ENCODE peak calls at places on chromosomes 16 and 17, in seven cellular contexts. X is GM06990, N is fibroblast of lung, G is ascending aorta, J is brain microvascular endothelial cell, M is SJCRH30, Q is heart right ventricle. R is an unnamed sample.

GRCh38 chr17:74130841-74131240 is 72.6 kb upstream of the RPL38 start:
- DNase-seq in Q (no peak), J (no peak), M (no peak), G (no peak), N (no peak), X (no peak), R (no peak)

GRCh38 chr17:65495255-65496060 is 66.0 kb downstream of the AXIN2 start:
- DNase-seq in N (peak), M (no peak), J (no peak), X (no peak), G (peak), Q (no peak), R (no peak)

GRCh38 chr16:69112285-69113129 is 7.1 kb downstream of the HAS3 start:
- DNase-seq in X (no peak), J (peak), Q (peak), N (no peak), M (peak), G (no peak), R (no peak)

GRCh38 chr16:22782299-22782698 is 31.7 kb upstream of the HS3ST2 start:
- DNase-seq in N (no peak), J (no peak), X (no peak), M (no peak), Q (no peak), G (no peak), R (no peak)

GRCh38 chr17:38463451-38463858 is 35.2 kb downstream of the ARHGAP23 start:
- DNase-seq in G (peak), N (no peak), M (no peak), X (no peak), J (no peak), Q (peak), R (no peak)

GRCh38 chr17:79023886-79024771 is at the start of gene C1QTNF1:
- DNase-seq in Q (peak), N (no peak), J (no peak), M (peak), X (no peak), G (peak), R (no peak)

GRCh38 chr17:9880582-9880999 is 24.5 kb downstream of the RCVRN start:
- DNase-seq in X (peak), M (no peak), Q (no peak), G (no peak), J (no peak), N (peak), R (no peak)

GRCh38 chr17:44363613-44364159 is at the start of gene FAM171A2:
- DNase-seq in X (peak), N (peak), Q (no peak), G (no peak), J (no peak), M (peak), R (no peak)

GRCh38 chr16:86751081-86752030 is 173.0 kb downstream of the FOXL1 start:
- DNase-seq in G (peak), N (peak), X (no peak), Q (no peak), M (no peak), J (peak), R (peak)

GRCh38 chr17:44065668-44066203 is 735 bp downstream of the LSM12 start:
- DNase-seq in N (no peak), X (no peak), Q (no peak), M (no peak), J (no peak), G (no peak), R (no peak)

GRCh38 chr17:8939496-8940334 is 25.8 kb downstream of the PIK3R5 start:
- DNase-seq in Q (no peak), N (no peak), X (peak), M (no peak), J (no peak), G (no peak), R (no peak)

GRCh38 chr17:56499799-56500388 is 93.6 kb upstream of the NOG start:
- DNase-seq in N (peak), X (no peak), J (peak), M (peak), G (no peak), Q (no peak), R (no peak)

GRCh38 chr17:50882851-50883250 is 16.7 kb upstream of the TOB1 start:
- DNase-seq in N (peak), Q (no peak), G (no peak), J (peak), X (no peak), M (no peak), R (no peak)

GRCh38 chr17:29256735-29257466 is 10.2 kb downstream of the CRYBA1 start:
- DNase-seq in Q (no peak), N (peak), J (no peak), X (no peak), M (no peak), G (no peak), R (no peak)

GRCh38 chr17:49723423-49723822 is 15.7 kb upstream of the SLC35B1 start:
- DNase-seq in M (peak), J (no peak), X (no peak), N (no peak), Q (peak), G (no peak), R (peak)

GRCh38 chr16:83247767-83248372 is 559.9 kb upstream of the HSBP1 start:
- DNase-seq in Q (no peak), X (no peak), M (no peak), J (no peak), N (no peak), G (no peak), R (no peak)

GRCh38 chr17:37518816-37519215 is 29.1 kb downstream of the DUSP14 start:
- DNase-seq in J (no peak), M (no peak), X (no peak), Q (no peak), G (no peak), N (no peak), R (no peak)

GRCh38 chr17:42676424-42677011 is at the start of gene PLEKHH3:
- DNase-seq in Q (no peak), N (peak), J (no peak), M (peak), X (no peak), G (peak), R (no peak)

GRCh38 chr17:59377410-59377809 is 46.0 kb downstream of the YPEL2 start:
- DNase-seq in X (no peak), N (peak), J (no peak), G (no peak), Q (no peak), M (no peak), R (no peak)

GRCh38 chr17:7015587-7016020 is 3.2 kb downstream of the RNASEK start:
- DNase-seq in N (no peak), X (no peak), Q (no peak), J (no peak), M (no peak), G (peak), R (no peak)
- H3K4me3 ChIP-seq in N (peak), X (peak), Q (peak), J (peak), M (peak), G (peak), R (peak)

DNA sequence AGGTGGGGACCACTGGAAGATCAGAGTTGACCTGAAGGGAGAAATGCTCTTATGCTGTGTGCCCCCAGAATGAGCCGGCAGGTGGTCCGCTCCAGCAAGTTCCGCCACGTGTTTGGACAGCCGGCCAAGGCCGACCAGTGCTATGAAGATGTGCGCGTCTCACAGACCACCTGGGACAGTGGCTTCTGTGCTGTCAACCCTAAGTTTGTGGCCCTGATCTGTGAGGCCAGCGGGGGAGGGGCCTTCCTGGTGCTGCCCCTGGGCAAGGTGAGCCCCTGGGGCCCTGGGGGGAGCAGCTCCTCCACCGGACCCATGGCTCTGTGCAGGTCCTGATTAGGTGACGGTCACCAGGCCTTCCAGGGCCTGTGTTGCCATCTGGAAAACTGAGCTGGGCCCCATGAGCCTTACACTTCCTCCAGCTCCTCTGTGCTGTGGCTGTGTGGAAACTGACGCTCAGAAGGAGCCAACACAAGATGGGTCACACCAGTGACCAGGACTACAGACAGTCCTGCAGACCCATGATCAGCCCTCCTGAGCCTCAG is 1.8 kb downstream of the CORO1A start:
- DNase-seq in M (no peak), J (no peak), Q (peak), X (no peak), G (no peak), N (no peak), R (no peak)
- H3K4me3 ChIP-seq in M (no peak), J (no peak), Q (peak), X (peak), G (peak), N (no peak), R (no peak)

DNA sequence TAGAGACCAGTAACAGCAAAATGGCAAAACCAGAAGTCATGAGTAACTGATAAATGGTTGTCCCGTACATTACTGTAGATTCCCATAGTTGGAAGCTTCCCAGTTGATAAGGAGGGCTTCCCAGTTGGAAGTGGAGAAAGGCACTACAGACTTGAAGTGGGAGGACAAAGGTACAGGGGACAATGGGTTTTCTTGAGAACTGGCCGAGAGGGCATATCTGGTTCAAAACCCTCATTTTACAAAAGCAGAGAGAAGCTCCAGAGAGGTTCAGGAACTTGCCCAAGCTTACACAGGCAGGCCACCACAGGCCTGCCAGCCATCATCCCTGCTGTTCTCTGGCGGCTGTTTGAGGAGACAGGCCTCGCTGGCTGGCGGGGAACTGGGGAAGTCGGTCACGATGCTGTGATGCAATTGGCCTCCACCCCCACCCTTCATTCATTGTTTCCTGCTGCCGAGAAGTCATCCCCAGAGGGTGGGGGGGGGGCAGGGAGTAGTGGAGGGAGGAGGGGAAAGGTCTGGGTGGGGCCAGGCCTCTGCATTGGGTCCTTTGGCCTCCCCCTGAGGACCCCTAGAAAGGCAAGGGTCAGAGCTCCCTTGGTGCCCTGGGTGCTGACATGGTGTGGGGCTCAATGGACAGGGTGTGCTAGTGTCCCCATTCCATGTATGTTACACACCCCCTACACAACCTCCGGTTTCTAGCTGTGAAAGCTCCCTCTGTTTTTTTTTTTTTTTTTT is 3.0 kb downstream of the UBALD2 start:
- DNase-seq in N (peak), G (peak), M (no peak), Q (peak), J (peak), X (peak), R (no peak)
- H3K4me3 ChIP-seq in N (peak), G (peak), M (no peak), Q (peak), J (peak), X (peak), R (no peak)

GRCh38 chr17:81403671-81404534 is 8.6 kb downstream of the BAHCC1 start:
- DNase-seq in M (no peak), J (no peak), G (peak), N (no peak), X (no peak), Q (no peak), R (no peak)
- H3K4me3 ChIP-seq in M (no peak), J (peak), G (peak), N (no peak), X (no peak), Q (peak), R (peak)

GRCh38 chr16:87806246-87806607 is 40.4 kb upstream of the KLHDC4 start:
- DNase-seq in J (no peak), G (no peak), M (no peak), Q (no peak), X (no peak), N (peak), R (no peak)

GRCh38 chr16:87809150-87809902 is 43.5 kb upstream of the KLHDC4 start:
- DNase-seq in X (peak), G (no peak), N (peak), M (peak), Q (no peak), J (no peak), R (no peak)

GRCh38 chr16:87808108-87808507 is 42.3 kb upstream of the KLHDC4 start:
- DNase-seq in N (no peak), X (no peak), G (no peak), M (no peak), J (no peak), Q (no peak), R (no peak)

GRCh38 chr16:87803385-87803784 is 37.6 kb upstream of the KLHDC4 start:
- DNase-seq in X (no peak), Q (no peak), N (no peak), G (no peak), M (no peak), J (no peak), R (no peak)

GRCh38 chr16:87806608-87807546 is 41.1 kb upstream of the KLHDC4 start:
- DNase-seq in G (peak), Q (peak), X (peak), J (peak), M (peak), N (peak), R (peak)
- H3K4me3 ChIP-seq in G (peak), Q (peak), X (peak), J (peak), M (peak), N (peak), R (peak)

DNA sequence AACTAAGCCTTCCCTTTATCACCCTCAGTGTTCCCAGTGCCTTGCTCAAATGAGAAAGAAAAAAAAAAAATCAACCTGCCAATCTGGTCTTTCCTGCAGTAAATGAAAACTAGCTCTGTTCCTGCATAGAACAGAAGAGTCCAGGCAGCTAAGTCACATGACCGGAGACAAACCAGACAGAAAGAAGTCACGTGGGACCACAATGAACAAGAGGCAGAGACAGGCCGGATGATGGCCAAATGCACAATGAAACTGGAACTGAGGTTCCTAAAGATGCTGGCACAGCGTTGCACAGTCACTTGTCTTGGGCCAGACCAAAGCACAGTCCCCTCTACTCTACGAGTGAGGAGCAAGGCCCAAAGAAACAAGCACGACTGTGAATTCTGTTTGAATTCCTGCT is 172.5 kb downstream of the GRIN2A start:
- DNase-seq in J (no peak), N (no peak), X (no peak), G (no peak), M (no peak), Q (no peak), R (no peak)
- H3K4me3 ChIP-seq in J (no peak), N (no peak), X (no peak), G (no peak), M (no peak), Q (no peak), R (no peak)

DNA sequence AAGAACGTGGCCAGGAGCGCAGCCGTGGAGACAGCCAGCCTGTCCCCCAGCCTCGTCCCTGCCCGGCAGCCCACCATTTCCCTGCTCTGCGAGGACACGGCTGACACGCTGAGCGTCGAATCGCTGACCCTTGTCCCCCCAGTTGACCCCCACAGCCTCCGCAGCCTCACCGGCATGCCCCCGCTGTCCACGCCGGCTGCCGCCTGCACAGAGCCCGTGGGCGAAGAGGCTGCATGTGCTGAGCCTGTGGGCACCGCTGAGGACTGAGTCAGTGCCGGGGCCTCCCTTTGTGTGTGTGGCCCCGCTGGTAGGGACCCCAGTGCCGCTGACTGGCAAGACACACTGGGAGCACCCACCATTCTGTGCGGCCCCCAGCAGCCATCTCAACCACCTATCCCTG is 77.6 kb downstream of the SOCS1 start:
- DNase-seq in G (no peak), Q (no peak), J (no peak), N (no peak), X (no peak), M (no peak), R (no peak)
- H3K4me3 ChIP-seq in G (no peak), Q (no peak), J (no peak), N (no peak), X (no peak), M (no peak), R (no peak)

GRCh38 chr16:85627835-85628556 is 14.9 kb downstream of the GSE1 start:
- DNase-seq in N (no peak), G (no peak), M (no peak), J (no peak), X (no peak), Q (peak), R (no peak)

GRCh38 chr16:85631230-85631629 is 18.1 kb downstream of the GSE1 start:
- DNase-seq in X (no peak), N (no peak), G (no peak), M (no peak), J (no peak), Q (no peak), R (no peak)

GRCh38 chr16:85628651-85629050 is 15.5 kb downstream of the GSE1 start:
- DNase-seq in J (no peak), N (no peak), M (no peak), Q (no peak), G (no peak), X (no peak), R (no peak)

GRCh38 chr16:85629326-85629725 is 16.2 kb downstream of the GSE1 start:
- DNase-seq in X (no peak), M (no peak), J (no peak), N (no peak), G (no peak), Q (no peak), R (no peak)

DNA sequence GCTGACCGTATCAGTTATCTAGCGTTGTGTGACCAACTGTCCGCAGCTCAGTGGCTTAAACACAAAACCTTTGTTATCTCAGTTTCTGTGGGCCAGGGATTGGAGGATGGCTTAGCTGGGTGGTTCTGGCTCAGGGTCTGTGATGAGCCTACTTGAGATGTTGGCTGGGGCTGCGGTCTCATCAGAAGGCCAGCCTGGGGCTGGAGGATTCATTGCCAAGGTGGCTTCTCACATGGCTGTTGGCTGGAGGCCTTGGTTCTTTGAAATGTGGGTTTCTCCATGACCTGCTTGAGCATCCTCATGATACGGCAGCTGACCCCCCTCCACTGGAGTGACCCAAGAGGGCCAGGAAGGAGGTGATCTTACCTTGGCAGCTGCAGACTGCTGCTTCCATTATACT is 16.7 kb downstream of the GSE1 start:
- DNase-seq in G (no peak), M (no peak), J (no peak), X (no peak), N (no peak), Q (no peak), R (no peak)
- H3K4me3 ChIP-seq in G (no peak), M (no peak), J (no peak), X (no peak), N (no peak), Q (no peak), R (no peak)

DNA sequence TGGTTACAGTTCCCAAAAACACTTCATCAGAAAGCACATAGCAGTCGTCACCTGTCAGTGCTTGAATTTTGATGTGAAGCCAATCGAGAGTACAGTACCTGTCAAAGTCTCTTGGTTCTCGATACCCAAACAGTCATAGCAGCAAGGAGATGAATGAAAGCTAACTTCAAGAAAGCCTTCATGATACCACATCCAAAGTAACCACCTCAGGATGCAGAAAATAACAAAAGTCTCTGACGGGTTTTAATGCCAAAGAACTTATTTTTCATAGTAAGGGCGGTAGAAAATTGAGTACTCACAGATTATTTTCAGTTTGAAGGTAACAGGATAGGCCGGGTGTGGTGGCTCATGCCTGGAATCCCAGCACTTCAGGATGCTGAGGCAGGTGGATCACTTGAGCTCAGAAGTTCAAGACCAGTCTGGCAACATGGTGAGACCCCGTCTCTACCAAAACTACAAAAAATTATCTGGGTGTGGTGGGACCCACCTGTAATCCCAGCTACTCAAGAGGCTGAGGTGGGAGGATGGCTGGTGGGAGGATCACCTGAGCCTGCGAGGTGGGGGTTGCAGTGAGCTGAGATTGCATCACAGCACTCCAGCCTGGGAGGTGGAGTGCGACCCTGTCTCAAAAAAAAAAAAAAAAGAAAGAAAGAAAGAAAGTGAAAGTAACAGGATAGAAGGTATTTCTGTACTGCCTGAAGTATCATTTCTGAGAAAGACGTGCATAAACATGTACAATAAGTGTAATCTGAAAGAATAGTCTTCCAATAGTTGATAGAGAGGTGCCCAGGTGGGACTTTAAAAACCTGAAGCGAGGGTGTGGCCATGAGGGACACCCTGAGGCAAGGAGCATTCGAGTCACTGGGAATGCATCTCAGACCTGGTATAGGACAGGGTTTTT is 15.4 kb downstream of the MFSD11 start:
- DNase-seq in G (no peak), J (no peak), N (no peak), M (no peak), X (no peak), Q (no peak), R (no peak)
- H3K4me3 ChIP-seq in G (no peak), J (no peak), N (no peak), M (no peak), X (no peak), Q (no peak), R (no peak)

R was measured in skeletal muscle cell.